ENCODE peak calls at places on chromosome 20, in six cellular contexts. One of them, this sample, is unnamed.
A peak's percentile ranks its signal among the peaks of the same experiment; 100 is the strongest.

GRCh38 chr20:50335105-50335504 is 144.5 kb downstream of the CEBPB start:
- DNase-seq in Ammon's horn: no peak
- DNase-seq in midbrain: no peak
- DNase-seq in activated CD4-positive, alpha-beta T cell treated with anti-CD3 and anti-CD28 coated beads for 4 hours: no peak
- DNase-seq in osteocyte: no peak
- DNase-seq in AG08395: peak; percentile 32
- DNase-seq in this sample: no peak

GRCh38 chr20:2671977-2672376 is 8.0 kb upstream of the IDH3B start:
- DNase-seq in Ammon's horn: no peak
- DNase-seq in midbrain: no peak
- DNase-seq in activated CD4-positive, alpha-beta T cell treated with anti-CD3 and anti-CD28 coated beads for 4 hours: no peak
- DNase-seq in osteocyte: no peak
- DNase-seq in AG08395: no peak
- DNase-seq in this sample: no peak

GRCh38 chr20:2398453-2398852 is 17.8 kb downstream of the TGM6 start:
- DNase-seq in Ammon's horn: no peak
- DNase-seq in midbrain: no peak
- DNase-seq in activated CD4-positive, alpha-beta T cell treated with anti-CD3 and anti-CD28 coated beads for 4 hours: no peak
- DNase-seq in osteocyte: peak; percentile 19
- DNase-seq in AG08395: no peak
- DNase-seq in this sample: no peak

GRCh38 chr20:64079273-64080012 is at the start of gene RGS19:
- DNase-seq in Ammon's horn: peak; percentile 67
- DNase-seq in midbrain: peak; percentile 55
- DNase-seq in activated CD4-positive, alpha-beta T cell treated with anti-CD3 and anti-CD28 coated beads for 4 hours: peak; percentile 70
- DNase-seq in osteocyte: peak; percentile 89
- DNase-seq in AG08395: peak; percentile 83
- DNase-seq in this sample: peak; percentile 45

GRCh38 chr20:10572853-10573252 is 100.9 kb downstream of the JAG1 start:
- DNase-seq in Ammon's horn: no peak
- DNase-seq in midbrain: no peak
- DNase-seq in activated CD4-positive, alpha-beta T cell treated with anti-CD3 and anti-CD28 coated beads for 4 hours: no peak
- DNase-seq in osteocyte: no peak
- DNase-seq in AG08395: no peak
- DNase-seq in this sample: no peak

GRCh38 chr20:44279228-44279627 is 31.8 kb downstream of the FITM2 start:
- DNase-seq in Ammon's horn: peak; percentile 24
- DNase-seq in midbrain: no peak
- DNase-seq in activated CD4-positive, alpha-beta T cell treated with anti-CD3 and anti-CD28 coated beads for 4 hours: no peak
- DNase-seq in osteocyte: no peak
- DNase-seq in AG08395: peak; percentile 67
- DNase-seq in this sample: no peak

GRCh38 chr20:57582432-57583288 is 21.8 kb downstream of the PCK1 start:
- DNase-seq in Ammon's horn: peak; percentile 40
- DNase-seq in midbrain: no peak
- DNase-seq in activated CD4-positive, alpha-beta T cell treated with anti-CD3 and anti-CD28 coated beads for 4 hours: no peak
- DNase-seq in osteocyte: no peak
- DNase-seq in AG08395: no peak
- DNase-seq in this sample: peak; percentile 21

GRCh38 chr20:59010995-59011873 is 4.2 kb upstream of the CTSZ start:
- DNase-seq in Ammon's horn: peak; percentile 29
- DNase-seq in midbrain: no peak
- DNase-seq in activated CD4-positive, alpha-beta T cell treated with anti-CD3 and anti-CD28 coated beads for 4 hours: no peak
- DNase-seq in osteocyte: peak; percentile 83
- DNase-seq in AG08395: peak; percentile 94
- DNase-seq in this sample: no peak

GRCh38 chr20:10113746-10114145 is 79.0 kb downstream of the ANKEF1 start:
- DNase-seq in Ammon's horn: no peak
- DNase-seq in midbrain: no peak
- DNase-seq in activated CD4-positive, alpha-beta T cell treated with anti-CD3 and anti-CD28 coated beads for 4 hours: no peak
- DNase-seq in osteocyte: no peak
- DNase-seq in AG08395: no peak
- DNase-seq in this sample: no peak

GRCh38 chr20:37564016-37564387 is 36.3 kb upstream of the BLCAP start:
- DNase-seq in Ammon's horn: no peak
- DNase-seq in midbrain: no peak
- DNase-seq in activated CD4-positive, alpha-beta T cell treated with anti-CD3 and anti-CD28 coated beads for 4 hours: no peak
- DNase-seq in osteocyte: no peak
- DNase-seq in AG08395: no peak
- DNase-seq in this sample: no peak

GRCh38 chr20:21633829-21634228 is 71.6 kb upstream of the PAX1 start:
- DNase-seq in Ammon's horn: no peak
- DNase-seq in midbrain: no peak
- DNase-seq in activated CD4-positive, alpha-beta T cell treated with anti-CD3 and anti-CD28 coated beads for 4 hours: no peak
- DNase-seq in osteocyte: no peak
- DNase-seq in AG08395: no peak
- DNase-seq in this sample: no peak